ENCODE peak calls at places on chromosomes 16 and 17, in seven cellular contexts. J is fibroblast of lung, T is lung, F is NT2/D1, C is heart right ventricle, X is HCT116, A is hepatocyte. K is an unnamed sample.
A peak's percentile ranks its signal among the peaks of the same experiment; 100 is the strongest.

GRCh38 chr17:48429156-48429555 is 858 bp downstream of the SKAP1 start:
- DNase-seq in F (no peak), T (no peak), A (no peak), J (no peak), X (no peak), C (no peak), K (no peak)

GRCh38 chr17:58786586-58787295 is 31.1 kb downstream of the PPM1E start:
- DNase-seq in X (peak; percentile 65), J (peak; percentile 89), T (no peak), C (no peak), F (no peak), A (peak; percentile 4), K (no peak)

GRCh38 chr17:78134899-78135385 is 4.4 kb downstream of the TMC8 start:
- DNase-seq in X (no peak), F (no peak), T (no peak), C (no peak), J (no peak), A (no peak), K (no peak)

GRCh38 chr17:48194097-48194550 is 86.6 kb downstream of the SNX11 start:
- DNase-seq in T (no peak), A (no peak), F (no peak), X (peak; percentile 89), J (peak; percentile 84), C (no peak), K (no peak)

GRCh38 chr17:69250641-69251040 is 22.0 kb upstream of the ABCA10 start:
- DNase-seq in F (no peak), J (peak; percentile 44), C (no peak), A (no peak), X (no peak), T (no peak), K (no peak)

GRCh38 chr17:4948997-4949320 is 629 bp upstream of the PFN1 start:
- DNase-seq in A (peak; percentile 97), J (peak; percentile 88), X (peak; percentile 64), T (no peak), C (peak; percentile 87), F (peak; percentile 66), K (peak; percentile 79)

GRCh38 chr16:58656872-58657271 is 27.2 kb upstream of the CNOT1 start:
- DNase-seq in T (no peak), F (no peak), A (peak; percentile 47), J (no peak), X (no peak), C (no peak), K (no peak)

GRCh38 chr16:53771655-53772497 is 67.9 kb downstream of the FTO start:
- DNase-seq in J (no peak), C (no peak), F (no peak), T (no peak), X (no peak), A (no peak), K (no peak)

GRCh38 chr17:20157078-20157360 is 147.9 kb downstream of the SPECC1 start:
- DNase-seq in A (no peak), C (no peak), T (no peak), J (no peak), F (no peak), X (no peak), K (no peak)

GRCh38 chr16:75703341-75703740 is 2.1 kb upstream of the DUXB start:
- DNase-seq in T (no peak), F (no peak), A (no peak), C (no peak), J (peak; percentile 52), X (no peak), K (no peak)

GRCh38 chr17:17810374-17811248 is 26.2 kb downstream of the SREBF1 start:
- DNase-seq in C (peak; percentile 45), A (peak; percentile 71), F (no peak), X (no peak), J (peak; percentile 27), T (no peak), K (peak; percentile 69)

GRCh38 chr17:18950944-18951905 is 740 bp upstream of the SLC5A10 start:
- DNase-seq in F (no peak), C (no peak), J (no peak), T (no peak), X (no peak), A (peak; percentile 70), K (no peak)

GRCh38 chr17:50184611-50185398 is 16.6 kb downstream of the COL1A1 start:
- DNase-seq in C (no peak), X (no peak), A (no peak), F (no peak), T (no peak), J (peak; percentile 65), K (peak; percentile 78)

GRCh38 chr16:12497558-12497957 is 306.1 kb downstream of the CPPED1 start:
- DNase-seq in J (no peak), C (no peak), F (no peak), X (no peak), A (no peak), T (no peak), K (no peak)

GRCh38 chr16:82633964-82634600 is 7.3 kb downstream of the CDH13 start:
- DNase-seq in C (peak; percentile 42), T (no peak), J (peak; percentile 76), X (no peak), A (no peak), F (no peak), K (no peak)

GRCh38 chr17:78915872-78916632 is 9.1 kb downstream of the TIMP2 start:
- DNase-seq in F (no peak), T (peak; percentile 61), C (no peak), A (no peak), J (peak; percentile 66), X (peak; percentile 33), K (peak; percentile 68)

GRCh38 chr17:34958438-34958837 is 2.8 kb downstream of the CCT6B start:
- DNase-seq in T (no peak), X (no peak), A (no peak), J (no peak), F (no peak), C (no peak), K (no peak)

GRCh38 chr17:41687828-41688640 is 651 bp upstream of the EIF1 start:
- DNase-seq in X (no peak), C (peak; percentile 42), F (no peak), J (no peak), A (peak; percentile 69), T (peak; percentile 66), K (peak; percentile 76)

GRCh38 chr17:34711646-34712045 is 132.3 kb downstream of the TMEM132E start:
- DNase-seq in X (no peak), F (no peak), J (no peak), C (no peak), A (no peak), T (no peak), K (no peak)

GRCh38 chr16:89295915-89296314 is 78.4 kb downstream of the ZNF778 start:
- DNase-seq in T (no peak), F (no peak), A (no peak), X (no peak), C (no peak), J (no peak), K (no peak)

GRCh38 chr17:13337864-13338371 is 263.8 kb downstream of the HS3ST3A1 start:
- DNase-seq in A (peak; percentile 67), C (no peak), X (peak; percentile 54), F (no peak), T (no peak), J (peak; percentile 74), K (no peak)

GRCh38 chr16:75038036-75038959 is 39.5 kb downstream of the ZNRF1 start:
- DNase-seq in J (peak; percentile 71), F (no peak), X (no peak), C (no peak), T (no peak), A (no peak), K (no peak)

GRCh38 chr17:60639019-60639330 is 38.7 kb upstream of the BCAS3 start:
- DNase-seq in F (no peak), J (no peak), T (no peak), C (no peak), X (no peak), A (no peak), K (no peak)

GRCh38 chr17:36918260-36918691 is 19.0 kb upstream of the LHX1 start:
- DNase-seq in X (peak; percentile 10), J (peak; percentile 79), F (no peak), C (no peak), T (no peak), A (no peak), K (no peak)

GRCh38 chr17:32445075-32445427 is 741 bp downstream of the PSMD11 start:
- DNase-seq in C (no peak), F (no peak), T (peak; percentile 30), X (no peak), J (peak; percentile 81), A (peak; percentile 70), K (no peak)

GRCh38 chr16:57536306-57537193 is at the start of gene CCDC102A:
- DNase-seq in J (peak; percentile 54), T (no peak), A (peak; percentile 69), C (no peak), F (no peak), X (no peak), K (no peak)

GRCh38 chr16:3164121-3164991 is 23.6 kb upstream of the OR1F1 start:
- DNase-seq in X (no peak), C (no peak), J (no peak), T (no peak), A (no peak), F (no peak), K (no peak)
- H3K36me3 ChIP-seq in X (no peaks in the 10 kb centered on the region), C (no peaks in the 10 kb centered on the region), J (no peaks in the 10 kb centered on the region), T (no peaks in the 10 kb centered on the region), A (no peaks in the 10 kb centered on the region), F (no peaks in the 10 kb centered on the region), K (no peaks in the 10 kb centered on the region)

DNA sequence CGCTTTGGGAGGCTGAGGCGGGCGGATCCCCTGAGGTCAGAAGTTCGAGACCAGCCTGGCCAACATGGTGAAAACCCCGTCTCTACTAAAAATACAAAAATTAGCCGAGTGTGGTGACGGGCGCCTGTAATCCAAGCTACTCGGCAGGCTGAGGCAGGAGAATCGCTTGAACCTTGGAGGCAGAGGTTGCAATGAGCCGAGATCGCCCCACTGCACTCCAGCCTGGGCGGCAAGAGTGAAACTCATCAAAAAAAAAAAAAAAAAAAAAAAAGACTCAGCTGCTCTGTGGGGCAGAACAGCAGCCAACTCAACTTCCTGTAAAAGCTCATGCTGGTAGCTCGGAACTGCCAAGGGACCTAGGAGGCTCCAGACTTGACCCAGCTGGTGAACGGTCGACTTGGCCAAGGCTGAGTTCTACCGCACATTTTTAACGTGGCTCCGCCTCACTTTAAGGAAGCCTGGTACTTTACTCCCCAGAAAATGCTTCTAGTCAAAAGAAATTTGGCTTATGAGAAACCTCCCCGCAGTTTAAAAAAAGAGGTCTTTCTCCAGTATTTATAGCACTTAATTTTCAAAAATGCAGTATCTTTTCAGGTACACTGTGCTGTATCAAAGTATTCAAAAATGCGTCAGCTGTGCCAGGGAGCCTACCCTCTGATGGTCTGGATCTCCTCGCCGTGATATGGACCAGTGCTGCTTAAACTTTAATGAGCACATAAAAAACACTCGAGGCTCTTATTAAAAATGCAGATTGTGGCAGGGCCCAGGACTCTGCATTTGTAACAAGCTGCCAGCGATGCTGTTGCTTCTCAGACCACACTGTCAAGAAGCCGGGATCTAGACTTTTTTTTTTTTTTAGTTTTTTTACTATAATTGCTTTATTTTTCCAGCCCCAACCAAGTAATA is 1.2 kb upstream of the SMARCD2 start:
- DNase-seq in X (peak; percentile 40), A (peak; percentile 44), T (peak; percentile 50), J (peak; percentile 68), F (no peak), C (peak; percentile 45), K (peak; percentile 52)
- H3K36me3 ChIP-seq in X (no peaks in the 10 kb centered on the region), A (no peaks in the 10 kb centered on the region), T (no peaks in the 10 kb centered on the region), J (no peaks in the 10 kb centered on the region), F (peaks cover 3% of the 10 kb centered on the region), C (no peaks in the 10 kb centered on the region), K (no peaks in the 10 kb centered on the region)

GRCh38 chr16:71448274-71448866 is 6.5 kb upstream of the TLE7 start:
- DNase-seq in J (no peak), A (no peak), C (no peak), T (no peak), X (no peak), F (no peak), K (no peak)
- H3K36me3 ChIP-seq in J (peaks cover 7% of the 10 kb centered on the region), A (peaks cover 21% of the 10 kb centered on the region), C (peaks cover 68% of the 10 kb centered on the region), T (peaks cover 48% of the 10 kb centered on the region), X (peaks cover 50% of the 10 kb centered on the region), F (peaks cover 61% of the 10 kb centered on the region), K (no peaks in the 10 kb centered on the region)

GRCh38 chr17:2239170-2239551 is 64.4 kb downstream of the SMG6 start:
- DNase-seq in A (no peak), X (no peak), C (no peak), T (no peak), J (no peak), F (no peak), K (no peak)
- H3K36me3 ChIP-seq in A (no peaks in the 10 kb centered on the region), X (peaks cover 5% of the 10 kb centered on the region), C (no peaks in the 10 kb centered on the region), T (peaks cover 3% of the 10 kb centered on the region), J (no peaks in the 10 kb centered on the region), F (peaks cover 31% of the 10 kb centered on the region), K (no peaks in the 10 kb centered on the region)